ENCODE peak calls at places on chromosome 17, in eight cellular contexts. Q is stomach; S is NCI-H1417; A is heart left ventricle; O is activated CD8-positive, alpha-beta T cell treated with anti-CD3 and anti-CD28 coated beads, Interleukin-2, amount 10 ng/mL, durations not matched to agents 7 days and 5 days; V is caudate nucleus; L is hypothalamus; T is WTC11. K is an unnamed sample.
A peak's percentile ranks its signal among the peaks of the same experiment; 100 is the strongest.

GRCh38 chr17:80021600-80021999 is 14.1 kb downstream of the TBC1D16 start:
- DNase-seq in Q (no peak), S (no peak), A (no peak), O (no peak), V (no peak), L (no peak), T (no peak), K (no peak)

GRCh38 chr17:40433551-40434384 is 9.5 kb upstream of the IGFBP4 start:
- DNase-seq in Q (no peak), S (no peak), A (no peak), O (peak; percentile 54), V (no peak), L (no peak), T (peak; percentile 75), K (peak; percentile 54)

GRCh38 chr17:55909776-55910175 is 158.9 kb downstream of the PCTP start:
- DNase-seq in Q (no peak), S (no peak), A (no peak), O (no peak), V (no peak), L (no peak), T (no peak), K (no peak)

GRCh38 chr17:13575922-13576419 is 25.8 kb downstream of the HS3ST3A1 start:
- DNase-seq in Q (no peak), S (no peak), A (no peak), O (no peak), V (no peak), L (no peak), T (peak; percentile 48), K (no peak)

GRCh38 chr17:48472485-48473281 is 42.7 kb upstream of the SKAP1 start:
- DNase-seq in Q (no peak), S (no peak), A (no peak), O (no peak), V (no peak), L (no peak), T (no peak), K (no peak)

GRCh38 chr17:30207655-30208054 is 27.8 kb downstream of the SLC6A4 start:
- DNase-seq in Q (no peak), S (no peak), A (no peak), O (no peak), V (no peak), L (no peak), T (no peak), K (no peak)

GRCh38 chr17:37802712-37803416 is 58.0 kb upstream of the HNF1B start:
- DNase-seq in Q (peak; percentile 38), S (no peak), A (no peak), O (no peak), V (no peak), L (no peak), T (no peak), K (no peak)

GRCh38 chr17:50766222-50767023 is 895 bp downstream of the ANKRD40CL start:
- DNase-seq in Q (no peak), S (no peak), A (no peak), O (no peak), V (no peak), L (no peak), T (no peak), K (no peak)

GRCh38 chr17:38619937-38620550 is 14.3 kb upstream of the SRCIN1 start:
- DNase-seq in Q (no peak), S (no peak), A (no peak), O (no peak), V (no peak), L (no peak), T (peak; percentile 24), K (peak; percentile 23)

GRCh38 chr17:61452301-61453290 is at the start of gene TBX4:
- DNase-seq in Q (no peak), S (no peak), A (no peak), O (no peak), V (no peak), L (no peak), T (peak; percentile 66), K (no peak)

GRCh38 chr17:31499771-31500554 is 108.5 kb downstream of the RAB11FIP4 start:
- DNase-seq in Q (peak; percentile 70), S (no peak), A (peak; percentile 78), O (peak; percentile 49), V (no peak), L (peak; percentile 65), T (no peak), K (no peak)

GRCh38 chr17:67602974-67603373 is 114.8 kb upstream of the NOL11 start:
- DNase-seq in Q (peak; percentile 53), S (peak; percentile 35), A (no peak), O (peak; percentile 68), V (no peak), L (no peak), T (peak; percentile 62), K (no peak)

GRCh38 chr17:32157225-32157624 is 14.9 kb downstream of the RHOT1 start:
- DNase-seq in Q (no peak), S (no peak), A (no peak), O (no peak), V (no peak), L (no peak), T (no peak), K (no peak)

GRCh38 chr17:61451538-61452300 is 503 bp upstream of the TBX4 start:
- DNase-seq in Q (no peak), S (no peak), A (no peak), O (no peak), V (no peak), L (no peak), T (peak; percentile 60), K (no peak)

GRCh38 chr17:79952915-79953314 is 82.8 kb downstream of the TBC1D16 start:
- DNase-seq in Q (no peak), S (no peak), A (no peak), O (no peak), V (no peak), L (no peak), T (no peak), K (peak; percentile 32)

GRCh38 chr17:77675411-77675810 is 283.1 kb upstream of the TNRC6C start:
- DNase-seq in Q (no peak), S (no peak), A (no peak), O (no peak), V (no peak), L (no peak), T (no peak), K (no peak)

GRCh38 chr17:73770115-73770848 is 126.0 kb upstream of the SDK2 start:
- DNase-seq in Q (peak; percentile 81), S (no peak), A (peak; percentile 91), O (no peak), V (peak; percentile 10), L (peak; percentile 29), T (no peak), K (peak; percentile 90)

GRCh38 chr17:20203761-20204263 is 194.7 kb downstream of the SPECC1 start:
- DNase-seq in Q (no peak), S (no peak), A (no peak), O (no peak), V (no peak), L (no peak), T (no peak), K (no peak)

GRCh38 chr17:82627405-82627804 is 20.8 kb downstream of the WDR45B start:
- DNase-seq in Q (no peak), S (no peak), A (no peak), O (no peak), V (no peak), L (no peak), T (no peak), K (no peak)

GRCh38 chr17:77375917-77376651 is 235.3 kb downstream of the SEC14L1 start:
- DNase-seq in Q (peak; percentile 45), S (no peak), A (no peak), O (peak; percentile 89), V (no peak), L (no peak), T (no peak), K (no peak)

GRCh38 chr17:48333034-48333491 is 97.0 kb downstream of the SKAP1 start:
- DNase-seq in Q (no peak), S (no peak), A (no peak), O (no peak), V (no peak), L (no peak), T (no peak), K (no peak)

GRCh38 chr17:53588317-53588716 is 234.4 kb upstream of the KIF2B start:
- DNase-seq in Q (no peak), S (no peak), A (no peak), O (no peak), V (no peak), L (no peak), T (no peak), K (no peak)

GRCh38 chr17:3049705-3050295 is 13.6 kb downstream of the OR1D5 start:
- DNase-seq in Q (no peak), S (no peak), A (no peak), O (peak; percentile 20), V (no peak), L (no peak), T (no peak), K (no peak)

GRCh38 chr17:19366637-19366972 is 4.1 kb upstream of the B9D1 start:
- DNase-seq in Q (no peak), S (no peak), A (no peak), O (no peak), V (no peak), L (no peak), T (no peak), K (no peak)

GRCh38 chr17:63446981-63447687 is 1.0 kb upstream of the CYB561 start:
- DNase-seq in Q (peak; percentile 65), S (peak; percentile 89), A (no peak), O (peak; percentile 40), V (no peak), L (no peak), T (peak; percentile 60), K (peak; percentile 68)

GRCh38 chr17:16593356-16594102 is 24.5 kb upstream of the ZNF287 start:
- DNase-seq in Q (no peak), S (no peak), A (no peak), O (no peak), V (no peak), L (no peak), T (no peak), K (no peak)

GRCh38 chr17:77471984-77472836 is 331.4 kb downstream of the SEC14L1 start:
- DNase-seq in Q (peak; percentile 56), S (no peak), A (no peak), O (peak; percentile 45), V (no peak), L (peak; percentile 56), T (no peak), K (peak; percentile 73)

GRCh38 chr17:72119963-72120877 is 600 bp upstream of the SOX9 start:
- DNase-seq in Q (peak; percentile 52), S (peak; percentile 70), A (peak; percentile 77), O (no peak), V (no peak), L (peak; percentile 59), T (peak; percentile 46), K (no peak)

GRCh38 chr17:30344283-30345088 is 10.6 kb upstream of the TMIGD1 start:
- DNase-seq in Q (peak; percentile 71), S (peak; percentile 48), A (peak; percentile 67), O (no peak), V (peak; percentile 18), L (peak; percentile 18), T (no peak), K (no peak)

GRCh38 chr17:3035968-3036280 is 27.5 kb downstream of the OR1D5 start:
- DNase-seq in Q (no peak), S (no peak), A (no peak), O (no peak), V (no peak), L (no peak), T (no peak), K (no peak)

GRCh38 chr17:81228834-81229665 is 6.3 kb upstream of the CEP131 start:
- DNase-seq in Q (no peak), S (no peak), A (no peak), O (no peak), V (no peak), L (no peak), T (no peak), K (no peak)

GRCh38 chr17:82216301-82217119 is 3.9 kb upstream of the CCDC57 start:
- DNase-seq in Q (peak; percentile 89), S (no peak), A (peak; percentile 88), O (no peak), V (no peak), L (peak; percentile 45), T (no peak), K (peak; percentile 81)

GRCh38 chr17:38509772-38510423 is 81.6 kb downstream of the ARHGAP23 start:
- DNase-seq in Q (no peak), S (no peak), A (peak; percentile 64), O (no peak), V (no peak), L (no peak), T (peak; percentile 61), K (no peak)

GRCh38 chr17:38667099-38667786 is 7.5 kb downstream of the EPOP start:
- DNase-seq in Q (peak; percentile 70), S (peak; percentile 50), A (peak; percentile 69), O (peak; percentile 72), V (no peak), L (peak; percentile 41), T (peak; percentile 82), K (peak; percentile 77)